ENCODE peak calls at places on chromosomes 13 and 19, in eight cellular contexts. O is cardiac muscle cell, P is A549, E is body of pancreas, Q is left ventricle myocardium inferior, G is hepatocyte, M is heart right ventricle, C is thoracic aorta. D is an unnamed sample. For H3K4me1 and H3K9me3, the result is how much of the 10 kb centered on the place peaks cover.

GRCh38 chr19:35908010-35908441 is at the start of gene TYROBP:
- DNase-seq in O (no peak), P (no peak), E (no peak), Q (peak), G (no peak), M (peak), C (no peak), D (peak)

GRCh38 chr19:14113762-14114414 is 3.7 kb downstream of the PRKACA start:
- DNase-seq in O (no peak), P (no peak), E (no peak), Q (peak), G (peak), M (no peak), C (no peak), D (peak)

GRCh38 chr13:67369895-67370660 is 139.9 kb upstream of the PCDH9 start:
- DNase-seq in O (peak), P (no peak), E (no peak), Q (no peak), G (peak), M (no peak), C (no peak), D (no peak)

GRCh38 chr13:24271611-24272451 is 37.5 kb upstream of the C1QTNF9 start:
- DNase-seq in O (peak), P (no peak), E (peak), Q (peak), G (peak), M (peak), C (no peak), D (peak)

GRCh38 chr13:94177041-94177440 is 302.4 kb downstream of the DCT start:
- DNase-seq in O (peak), P (no peak), E (no peak), Q (no peak), G (no peak), M (no peak), C (no peak), D (no peak)

GRCh38 chr13:59641261-59641660 is 522.5 kb downstream of the DIAPH3 start:
- DNase-seq in O (no peak), P (no peak), E (no peak), Q (no peak), G (no peak), M (no peak), C (no peak), D (no peak)

GRCh38 chr13:41137951-41138350 is 5.3 kb upstream of the KBTBD6 start:
- DNase-seq in O (peak), P (no peak), E (no peak), Q (no peak), G (no peak), M (no peak), C (no peak), D (no peak)

GRCh38 chr19:36605839-36606478 is 846 bp downstream of the ZNF382 start:
- DNase-seq in O (no peak), P (no peak), E (no peak), Q (no peak), G (no peak), M (no peak), C (no peak), D (no peak)

GRCh38 chr19:3851254-3852176 is 17.3 kb downstream of the ZFR2 start:
- DNase-seq in O (no peak), P (no peak), E (no peak), Q (no peak), G (no peak), M (no peak), C (no peak), D (no peak)

GRCh38 chr13:76148926-76149325 is 512.8 kb downstream of the LMO7 start:
- DNase-seq in O (peak), P (no peak), E (no peak), Q (no peak), G (peak), M (no peak), C (no peak), D (no peak)

GRCh38 chr13:110361365-110361911 is 54.4 kb downstream of the COL4A2 start:
- DNase-seq in O (peak), P (no peak), E (peak), Q (peak), G (no peak), M (peak), C (peak), D (peak)

GRCh38 chr19:45901912-45902650 is at the start of gene MYPOP:
- DNase-seq in O (no peak), P (no peak), E (no peak), Q (no peak), G (peak), M (no peak), C (no peak), D (no peak)

GRCh38 chr13:71605744-71606143 is 261.3 kb downstream of the DACH1 start:
- DNase-seq in O (no peak), P (no peak), E (no peak), Q (no peak), G (no peak), M (no peak), C (no peak), D (no peak)

GRCh38 chr19:55636723-55637122 is 4.1 kb upstream of the ZNF580 start:
- DNase-seq in O (no peak), P (no peak), E (no peak), Q (no peak), G (no peak), M (no peak), C (no peak), D (no peak)

GRCh38 chr13:60463787-60464186 is 66.8 kb downstream of the TDRD3 start:
- DNase-seq in O (no peak), P (no peak), E (no peak), Q (no peak), G (no peak), M (no peak), C (no peak), D (no peak)

GRCh38 chr13:31322025-31322424 is 122.2 kb downstream of the B3GLCT start:
- DNase-seq in O (peak), P (no peak), E (peak), Q (peak), G (peak), M (no peak), C (no peak), D (peak)

GRCh38 chr13:97106323-97106722 is 112.0 kb upstream of the OXGR1 start:
- DNase-seq in O (no peak), P (no peak), E (no peak), Q (no peak), G (no peak), M (no peak), C (no peak), D (no peak)

GRCh38 chr13:93620366-93620765 is 393.8 kb downstream of the GPC6 start:
- DNase-seq in O (no peak), P (no peak), E (no peak), Q (no peak), G (no peak), M (no peak), C (no peak), D (no peak)

GRCh38 chr13:83992566-83993358 is 110.5 kb upstream of the SLITRK1 start:
- DNase-seq in O (no peak), P (no peak), E (no peak), Q (no peak), G (no peak), M (no peak), C (no peak), D (no peak)

GRCh38 chr19:1275976-1276619 is 768 bp downstream of the FAM174C start:
- DNase-seq in O (no peak), P (no peak), E (peak), Q (no peak), G (no peak), M (no peak), C (no peak), D (peak)
- H3K4me1 ChIP-seq in O (under half), P (under half), E (half or more), Q (half or more), G (under half), M (under half), C (half or more), D (half or more)

GRCh38 chr19:6393074-6393981 is at the start of gene GTF2F1:
- DNase-seq in O (peak), P (peak), E (peak), Q (peak), G (peak), M (peak), C (peak), D (peak)
- TF ChIP-seq CTCF in O (no peak), P (no peak), E (no peak), Q (peak), G (peak), M (no peak), C (no peak), D (peak)

GRCh38 chr13:28872427-28873176 is 52.5 kb downstream of the MTUS2 start:
- DNase-seq in O (no peak), P (no peak), E (no peak), Q (no peak), G (no peak), M (no peak), C (no peak), D (no peak)
- H3K9me3 ChIP-seq in O (under half), P (under half), E (under half), Q (under half), G (under half), M (under half), C (under half), D (under half)

GRCh38 chr13:113743366-113744195 is 15.4 kb upstream of the TMEM255B start:
- DNase-seq in O (no peak), P (no peak), E (peak), Q (no peak), G (no peak), M (no peak), C (no peak), D (no peak)
- H3K4me1 ChIP-seq in O (under half), P (under half), E (under half), Q (under half), G (under half), M (under half), C (under half), D (under half)

DNA sequence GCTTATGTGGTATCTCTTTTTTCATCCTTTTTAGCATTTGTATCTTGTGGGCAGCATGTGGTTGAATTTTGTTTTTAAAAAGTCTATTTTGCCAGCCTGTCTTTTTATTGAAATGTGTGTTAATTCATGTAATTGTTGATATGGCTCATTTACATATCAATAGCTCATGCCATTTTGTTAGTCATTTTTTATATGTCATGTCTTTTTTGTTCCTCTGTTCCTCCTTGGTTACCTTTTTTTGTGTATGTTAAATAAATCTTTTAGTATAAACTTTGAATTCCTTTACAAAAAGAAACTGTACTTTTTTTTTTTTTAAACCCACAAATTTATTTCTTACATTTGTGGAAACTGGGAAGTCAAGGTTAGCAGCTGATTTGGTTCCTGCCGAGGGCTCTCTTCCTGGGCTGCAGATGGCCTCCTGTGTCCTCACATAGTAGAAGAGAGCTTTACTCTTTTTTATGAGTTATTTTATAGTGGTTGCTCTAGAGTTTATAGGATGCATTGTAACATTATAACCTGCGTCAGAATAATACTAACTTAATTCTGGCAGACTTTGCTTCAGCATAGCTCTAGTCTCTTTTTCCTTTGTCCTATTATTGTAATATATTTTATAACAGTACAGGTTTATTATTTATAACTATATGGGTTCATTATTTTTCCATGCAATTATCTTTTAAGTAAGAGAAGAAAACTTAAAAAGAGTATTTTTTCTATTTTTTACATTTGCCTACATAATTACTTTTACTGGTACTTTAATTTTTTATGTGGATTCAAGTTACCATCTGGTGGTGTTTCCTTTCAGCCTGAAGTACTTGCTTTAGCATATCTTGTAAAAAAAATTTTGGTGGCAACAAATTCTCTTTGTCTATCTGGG is 86.3 kb downstream of the URI1 start:
- DNase-seq in O (no peak), P (no peak), E (no peak), Q (no peak), G (no peak), M (no peak), C (no peak), D (no peak)
- TF ChIP-seq CTCF in O (no peak), P (no peak), E (no peak), Q (no peak), G (no peak), M (no peak), C (no peak), D (no peak)

GRCh38 chr19:34135401-34135800 is 36.9 kb upstream of the LSM14A start:
- DNase-seq in O (no peak), P (no peak), E (peak), Q (no peak), G (no peak), M (no peak), C (no peak), D (no peak)

GRCh38 chr19:34134190-34135032 is 37.9 kb upstream of the LSM14A start:
- DNase-seq in O (peak), P (peak), E (peak), Q (peak), G (peak), M (peak), C (peak), D (peak)

GRCh38 chr19:34141036-34141435 is 31.3 kb upstream of the LSM14A start:
- DNase-seq in O (no peak), P (no peak), E (no peak), Q (no peak), G (no peak), M (no peak), C (no peak), D (no peak)

GRCh38 chr19:34135033-34135370 is 37.3 kb upstream of the LSM14A start:
- DNase-seq in O (no peak), P (no peak), E (no peak), Q (no peak), G (no peak), M (no peak), C (no peak), D (no peak)

GRCh38 chr19:34136127-34136526 is 36.2 kb upstream of the LSM14A start:
- DNase-seq in O (no peak), P (no peak), E (no peak), Q (no peak), G (peak), M (no peak), C (no peak), D (no peak)
- H3K9me3 ChIP-seq in O (under half), P (under half), E (under half), Q (under half), G (under half), M (under half), C (under half), D (under half)

GRCh38 chr19:46903458-46903857 is 42.7 kb downstream of the ARHGAP35 start:
- DNase-seq in O (no peak), P (no peak), E (no peak), Q (no peak), G (no peak), M (no peak), C (no peak), D (no peak)
- H3K4me1 ChIP-seq in O (under half), P (half or more), E (under half), Q (half or more), G (under half), M (half or more), C (half or more), D (half or more)

GRCh38 chr19:21434967-21435544 is 38.1 kb downstream of the ZNF493 start:
- DNase-seq in O (no peak), P (no peak), E (no peak), Q (no peak), G (no peak), M (no peak), C (no peak), D (no peak)
- TF ChIP-seq CTCF in O (no peak), P (no peak), E (no peak), Q (no peak), G (no peak), M (no peak), C (no peak), D (no peak)

GRCh38 chr19:22628401-22628800 is 5.7 kb upstream of the ZNF492 start:
- DNase-seq in O (no peak), P (no peak), E (no peak), Q (no peak), G (no peak), M (no peak), C (no peak), D (no peak)

GRCh38 chr19:22625266-22626035 is 8.7 kb upstream of the ZNF492 start:
- DNase-seq in O (no peak), P (no peak), E (no peak), Q (no peak), G (no peak), M (no peak), C (no peak), D (no peak)

GRCh38 chr19:22622901-22623840 is 11.0 kb upstream of the ZNF492 start:
- DNase-seq in O (no peak), P (no peak), E (peak), Q (no peak), G (no peak), M (peak), C (no peak), D (peak)

GRCh38 chr19:22623841-22624221 is 10.3 kb upstream of the ZNF492 start:
- DNase-seq in O (no peak), P (no peak), E (no peak), Q (no peak), G (no peak), M (no peak), C (no peak), D (no peak)

GRCh38 chr19:22627526-22627925 is 6.6 kb upstream of the ZNF492 start:
- DNase-seq in O (no peak), P (no peak), E (no peak), Q (no peak), G (no peak), M (no peak), C (no peak), D (no peak)
- H3K9me3 ChIP-seq in O (under half), P (under half), E (under half), Q (under half), G (under half), M (under half), C (under half), D (under half)

D was measured in heart left ventricle.